ENCODE peak calls at places on chromosomes 4 and X, in five cellular contexts. N, L, Z, Q and E are unnamed samples.

GRCh38 chrX:134520860-134521390 is 61.0 kb downstream of the HPRT1 start:
- DNase-seq in N (peak), L (peak), Z (peak), Q (peak), E (peak)

GRCh38 chr4:42136371-42136770 is 16.1 kb downstream of the BEND4 start:
- DNase-seq in N (no peak), L (no peak), Z (no peak), Q (no peak), E (no peak)

GRCh38 chr4:35793045-35793722 is 451.1 kb downstream of the ARAP2 start:
- DNase-seq in N (no peak), L (no peak), Z (no peak), Q (no peak), E (no peak)

GRCh38 chr4:2412534-2412884 is 5.9 kb downstream of the ZFYVE28 start:
- DNase-seq in N (peak), L (peak), Z (no peak), Q (no peak), E (no peak)

GRCh38 chr4:23759066-23759465 is 130.8 kb downstream of the PPARGC1A start:
- DNase-seq in N (no peak), L (no peak), Z (no peak), Q (no peak), E (no peak)

GRCh38 chr4:81260443-81261102 is 45.6 kb upstream of the PRKG2 start:
- DNase-seq in N (no peak), L (peak), Z (peak), Q (no peak), E (peak)

GRCh38 chrX:132216283-132216682 is 3.0 kb downstream of the RAP2C start:
- DNase-seq in N (no peak), L (no peak), Z (no peak), Q (peak), E (peak)

GRCh38 chrX:73448379-73448778 is 1.5 kb downstream of the CDX4 start:
- DNase-seq in N (no peak), L (no peak), Z (no peak), Q (no peak), E (peak)

GRCh38 chr4:73844352-73844751 is 7.9 kb downstream of the CXCL6 start:
- DNase-seq in N (no peak), L (peak), Z (peak), Q (peak), E (no peak)

GRCh38 chrX:129654652-129655546 is at the start of gene APLN:
- DNase-seq in N (peak), L (peak), Z (peak), Q (peak), E (peak)

GRCh38 chr4:55125087-55125721 is at the start of gene KDR:
- DNase-seq in N (no peak), L (peak), Z (peak), Q (peak), E (peak)

GRCh38 chrX:23387826-23388225 is 53.2 kb downstream of the PTCHD1 start:
- DNase-seq in N (no peak), L (no peak), Z (no peak), Q (no peak), E (no peak)

GRCh38 chrX:44570524-44570923 is 27.9 kb upstream of the FUNDC1 start:
- DNase-seq in N (no peak), L (peak), Z (peak), Q (peak), E (peak)

GRCh38 chr4:177494791-177495190 is 52.6 kb upstream of the AGA start:
- DNase-seq in N (no peak), L (no peak), Z (no peak), Q (no peak), E (no peak)

GRCh38 chr4:140237616-140238352 is 83.8 kb upstream of the MAML3 start:
- DNase-seq in N (no peak), L (no peak), Z (no peak), Q (peak), E (peak)

GRCh38 chr4:24991015-24991414 is 39.7 kb downstream of the LGI2 start:
- DNase-seq in N (no peak), L (peak), Z (peak), Q (peak), E (no peak)

GRCh38 chr4:20698382-20698781 is 1.9 kb upstream of the PACRGL start:
- DNase-seq in N (no peak), L (no peak), Z (peak), Q (no peak), E (peak)

GRCh38 chrX:139538907-139539593 is 8.5 kb downstream of the F9 start:
- DNase-seq in N (no peak), L (no peak), Z (no peak), Q (no peak), E (peak)

GRCh38 chrX:53281321-53281822 is at the start of gene IQSEC2:
- DNase-seq in N (peak), L (peak), Z (peak), Q (peak), E (peak)

GRCh38 chr4:43992552-43992951 is 456.1 kb downstream of the KCTD8 start:
- DNase-seq in N (no peak), L (no peak), Z (no peak), Q (no peak), E (no peak)

GRCh38 chrX:122094611-122095010 is 1047.2 kb downstream of the GLUD2 start:
- DNase-seq in N (no peak), L (peak), Z (peak), Q (no peak), E (no peak)

GRCh38 chr4:111136438-111136837 is 513.6 kb upstream of the PITX2 start:
- DNase-seq in N (no peak), L (peak), Z (no peak), Q (no peak), E (peak)

GRCh38 chr4:169256101-169256612 is 14.6 kb downstream of the SH3RF1 start:
- DNase-seq in N (no peak), L (peak), Z (no peak), Q (no peak), E (no peak)
- H3K27ac ChIP-seq in N (no peak), L (peak), Z (no peak), Q (peak), E (no peak)

GRCh38 chr4:112514449-112515277 is 1.3 kb downstream of the NEUROG2 start:
- DNase-seq in N (no peak), L (no peak), Z (no peak), Q (no peak), E (peak)
- TF ChIP-seq EZH2 in N (no peak), L (no peak), Z (peak), Q (peak), E (no peak)

DNA sequence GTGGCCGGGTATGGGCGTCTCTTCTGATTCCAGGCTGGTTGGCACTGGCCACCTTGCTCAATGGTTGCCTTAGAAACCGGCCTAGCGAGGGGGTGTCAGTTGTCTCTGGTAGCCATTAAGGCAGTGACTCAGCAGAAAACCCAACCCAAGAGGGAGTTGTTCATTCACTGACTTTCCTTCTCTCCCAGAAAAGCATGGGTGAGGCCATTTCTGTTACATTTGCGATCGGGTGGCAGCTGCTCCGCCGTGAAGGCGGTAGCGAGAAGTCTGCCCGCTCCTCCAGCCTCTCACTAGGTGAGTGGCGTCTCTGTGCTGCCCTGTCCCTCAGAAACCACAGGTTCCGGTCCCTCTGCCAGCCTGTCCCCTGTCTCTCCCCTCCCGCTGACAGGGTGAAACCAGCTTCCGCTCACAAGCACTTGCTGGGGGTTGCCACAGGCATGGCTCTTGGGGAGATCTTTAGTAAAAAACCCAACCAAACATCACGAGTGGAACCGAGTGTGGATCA is 17.4 kb downstream of the IRAK1 start:
- DNase-seq in N (peak), L (peak), Z (no peak), Q (peak), E (peak)
- H3K4me3 ChIP-seq in N (no peak), L (no peak), Z (no peak), Q (no peak), E (no peak)

GRCh38 chrX:127276326-127276725 is 456.8 kb downstream of the PRR32 start:
- DNase-seq in N (no peak), L (no peak), Z (no peak), Q (no peak), E (no peak)
- H3K27ac ChIP-seq in N (no peak), L (no peak), Z (no peak), Q (no peak), E (no peak)

GRCh38 chr4:142846729-142847606 is 867 bp upstream of the INPP4B start:
- DNase-seq in N (peak), L (peak), Z (peak), Q (peak), E (no peak)
- TF ChIP-seq EZH2 in N (no peak), L (no peak), Z (no peak), Q (peak), E (no peak)

GRCh38 chr4:102560115-102560514 is 59.0 kb downstream of the NFKB1 start:
- DNase-seq in N (no peak), L (no peak), Z (no peak), Q (no peak), E (no peak)
- H3K4me3 ChIP-seq in N (no peak), L (no peak), Z (no peak), Q (no peak), E (no peak)

DNA sequence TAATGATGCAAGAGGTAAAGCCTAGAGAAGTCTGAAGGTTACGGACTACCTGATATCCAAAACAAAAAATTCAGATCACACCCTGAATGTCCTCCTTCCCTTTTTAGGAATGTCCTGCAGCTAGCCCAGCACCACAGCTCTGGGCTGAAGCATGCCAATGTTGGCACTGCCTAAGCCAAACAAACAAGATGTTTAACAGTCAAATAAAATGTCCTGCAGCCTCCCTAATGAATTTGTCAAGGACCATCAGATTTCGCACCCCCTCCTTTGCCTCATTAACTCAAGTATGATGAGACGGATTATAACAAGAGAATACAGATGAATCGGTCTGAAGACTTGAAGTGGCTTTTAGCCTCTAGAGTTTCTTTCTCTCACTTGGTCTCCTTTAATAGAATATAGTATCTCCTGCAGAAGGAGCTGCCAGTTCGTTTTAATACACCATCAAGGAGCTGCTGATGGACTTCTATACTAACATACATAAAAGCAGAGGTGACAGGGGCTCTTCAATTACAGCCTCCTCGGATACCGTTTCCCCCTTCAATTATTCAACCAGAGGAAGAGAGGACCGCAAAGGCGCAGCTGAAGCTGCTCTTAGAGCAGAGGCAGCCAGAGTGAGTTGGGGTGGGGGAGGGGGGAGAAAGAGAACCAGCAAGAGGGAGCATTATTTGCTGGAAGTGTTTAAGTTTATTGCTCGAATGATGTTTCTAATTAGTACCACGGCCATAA is 3.0 kb upstream of the MAB21L2 start:
- DNase-seq in N (no peak), L (no peak), Z (no peak), Q (peak), E (no peak)
- H3K27ac ChIP-seq in N (no peak), L (no peak), Z (no peak), Q (no peak), E (no peak)

DNA sequence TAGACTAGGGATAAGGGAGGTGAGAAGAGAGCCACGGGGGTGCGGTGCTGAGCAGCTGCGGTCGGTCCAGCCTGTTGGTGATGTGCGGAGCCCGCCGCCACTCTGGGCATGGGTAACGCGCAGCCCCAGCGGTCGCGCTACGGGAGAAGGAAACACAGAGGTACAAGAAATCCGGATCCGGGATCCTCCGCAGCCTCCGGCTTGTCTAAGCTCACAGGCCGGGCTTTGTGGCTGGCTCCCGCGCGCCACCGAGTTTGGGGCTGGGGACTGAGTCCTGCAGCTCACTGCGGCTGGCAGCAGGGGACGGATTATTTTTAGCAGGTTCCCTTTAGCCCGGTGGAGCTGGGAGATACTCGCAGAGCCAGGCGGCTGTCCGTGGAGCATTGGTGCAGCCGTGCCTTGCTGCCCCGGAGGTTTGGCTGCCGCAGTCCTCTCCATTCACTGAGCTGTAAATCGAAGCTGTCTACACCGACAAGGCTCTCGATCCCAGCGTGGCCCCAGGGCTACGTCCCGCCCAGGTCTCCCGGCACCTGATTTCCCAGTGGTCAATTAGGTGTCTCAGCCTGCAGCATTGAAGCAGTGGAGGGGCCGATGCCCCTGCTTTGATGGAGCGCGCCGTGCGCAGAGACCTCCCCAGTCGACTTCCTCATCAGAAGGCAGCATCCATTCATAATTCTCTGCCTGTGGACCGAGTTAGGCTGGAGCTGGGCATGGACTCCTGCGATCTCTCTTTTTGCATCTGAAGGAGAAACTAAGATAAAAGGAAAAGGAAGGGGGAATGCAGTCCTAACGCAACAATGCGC is 81.9 kb upstream of the SCML1 start:
- DNase-seq in N (no peak), L (no peak), Z (peak), Q (peak), E (no peak)
- TF ChIP-seq EZH2 in N (no peak), L (no peak), Z (no peak), Q (no peak), E (peak)